ENCODE peak calls at places on chromosomes 7 and 10, in five cellular contexts. Z is CD4-positive, alpha-beta T cell; B is effector memory CD8-positive, alpha-beta T cell; F is stimulated activated CD8-positive, alpha-beta memory T cell treated with anti-CD3 and anti-CD28 coated beads, Interleukin-12 subunit alpha, Interleukin-12 subunit beta, amount 100 ng/mL, for 4 hours; D is astrocyte. V is an unnamed sample.
A peak's percentile ranks its signal among the peaks of the same experiment; 100 is the strongest.

GRCh38 chr7:36546331-36546730 is 156.7 kb downstream of the ANLN start:
- DNase-seq in Z (no peak), B (no peak), F (no peak), D (no peak), V (no peak)

GRCh38 chr7:27201231-27202017 is 1.5 kb upstream of the HOXA13 start:
- DNase-seq in Z (no peak), B (no peak), F (no peak), D (no peak), V (no peak)

GRCh38 chr10:93917064-93917391 is 23.2 kb downstream of the SLC35G1 start:
- DNase-seq in Z (no peak), B (no peak), F (no peak), D (no peak), V (no peak)

GRCh38 chr10:49656845-49657493 is 22.5 kb upstream of the C10orf53 start:
- DNase-seq in Z (no peak), B (no peak), F (no peak), D (no peak), V (no peak)

GRCh38 chr7:2520131-2520807 is 695 bp downstream of the LFNG start:
- DNase-seq in Z (no peak), B (no peak), F (no peak), D (no peak), V (peak; percentile 58)

GRCh38 chr10:82402901-82403300 is 527.9 kb downstream of the NRG3 start:
- DNase-seq in Z (no peak), B (no peak), F (no peak), D (no peak), V (no peak)

GRCh38 chr7:132504071-132504470 is 72.2 kb downstream of the PLXNA4 start:
- DNase-seq in Z (no peak), B (no peak), F (no peak), D (no peak), V (no peak)

GRCh38 chr10:126661841-126662520 is 8.5 kb downstream of the C10orf90 start:
- DNase-seq in Z (no peak), B (no peak), F (no peak), D (peak; percentile 95), V (no peak)

GRCh38 chr10:14371616-14372015 is 40.9 kb upstream of the FRMD4A start:
- DNase-seq in Z (no peak), B (no peak), F (no peak), D (no peak), V (no peak)

GRCh38 chr10:49302088-49302487 is 3.1 kb downstream of the C10orf71 start:
- DNase-seq in Z (no peak), B (no peak), F (no peak), D (no peak), V (no peak)

GRCh38 chr7:142890838-142891485 is 5.4 kb upstream of the TRPV6 start:
- DNase-seq in Z (no peak), B (no peak), F (no peak), D (no peak), V (peak; percentile 52)

GRCh38 chr7:47458057-47458456 is 123.9 kb downstream of the TNS3 start:
- DNase-seq in Z (no peak), B (no peak), F (no peak), D (peak; percentile 93), V (no peak)

GRCh38 chr7:158141221-158141582 is 446.4 kb downstream of the PTPRN2 start:
- DNase-seq in Z (no peak), B (no peak), F (no peak), D (no peak), V (no peak)

GRCh38 chr7:2471396-2471795 is 4.8 kb downstream of the GRIFIN start:
- DNase-seq in Z (no peak), B (no peak), F (no peak), D (no peak), V (no peak)

GRCh38 chr10:73246322-73246782 is 703 bp downstream of the DNAJC9 start:
- DNase-seq in Z (no peak), B (no peak), F (no peak), D (no peak), V (no peak)

GRCh38 chr7:81025360-81025759 is 106.5 kb upstream of the SEMA3C start:
- DNase-seq in Z (no peak), B (no peak), F (no peak), D (no peak), V (no peak)

GRCh38 chr7:84688671-84689070 is 494.1 kb upstream of the SEMA3A start:
- DNase-seq in Z (no peak), B (no peak), F (no peak), D (peak; percentile 59), V (no peak)

GRCh38 chr10:73871915-73872710 is 2.2 kb downstream of the CAMK2G start:
- DNase-seq in Z (no peak), B (no peak), F (no peak), D (no peak), V (no peak)

GRCh38 chr7:18228686-18229085 is 201.0 kb upstream of the PRPS1L1 start:
- DNase-seq in Z (no peak), B (no peak), F (no peak), D (no peak), V (no peak)

GRCh38 chr7:119377-120163 is 72.8 kb upstream of the FAM20C start:
- DNase-seq in Z (no peak), B (no peak), F (no peak), D (no peak), V (peak; percentile 85)

GRCh38 chr10:9719246-9719645 is 1298.4 kb upstream of the CELF2 start:
- DNase-seq in Z (no peak), B (no peak), F (no peak), D (no peak), V (no peak)

GRCh38 chr7:51649-52048 is 140.7 kb upstream of the FAM20C start:
- DNase-seq in Z (no peak), B (no peak), F (no peak), D (no peak), V (no peak)

GRCh38 chr10:4034907-4035581 is 250.0 kb upstream of the KLF6 start:
- DNase-seq in Z (no peak), B (no peak), F (no peak), D (no peak), V (no peak)

GRCh38 chr7:4006687-4007086 is 675.4 kb upstream of the FOXK1 start:
- DNase-seq in Z (no peak), B (no peak), F (no peak), D (no peak), V (no peak)

GRCh38 chr7:22728416-22729029 is 1.5 kb downstream of the IL6 start:
- DNase-seq in Z (no peak), B (no peak), F (no peak), D (peak; percentile 50), V (no peak)

GRCh38 chr7:122886357-122887081 is at the start of gene CADPS2:
- DNase-seq in Z (no peak), B (no peak), F (no peak), D (peak; percentile 79), V (peak; percentile 91)

GRCh38 chr10:75643944-75644820 is 212.8 kb downstream of the LRMDA start:
- DNase-seq in Z (no peak), B (no peak), F (no peak), D (no peak), V (no peak)

GRCh38 chr7:23213755-23214154 is 31.9 kb downstream of the NUP42 start:
- DNase-seq in Z (no peak), B (no peak), F (no peak), D (no peak), V (no peak)

V was measured in upper lobe of left lung.